ENCODE peak calls at places on chromosome 1, in nine cellular contexts. Q is Daoy; C is CD8-positive, alpha-beta T cell; U is ACHN; B is T1000; I is fibroblast of lung; P is WTC11; T is HFF-Myc; G is choroid plexus epithelial cell. W is an unnamed sample.

GRCh38 chr1:107251839-107252238 is 111.0 kb downstream of the NTNG1 start:
- DNase-seq in Q (no peak), C (no peak), U (no peak), B (no peak), I (no peak), P (no peak), T (no peak), G (no peak), W (no peak)

GRCh38 chr1:110718452-110718851 is 43.7 kb upstream of the KCNA3 start:
- DNase-seq in Q (no peak), C (no peak), U (no peak), B (no peak), I (no peak), P (no peak), T (no peak), G (no peak), W (no peak)

GRCh38 chr1:153515504-153516394 is 20.0 kb downstream of the S100A6 start:
- DNase-seq in Q (no peak), C (no peak), U (no peak), B (no peak), I (no peak), P (no peak), T (no peak), G (no peak), W (no peak)

GRCh38 chr1:115179397-115179835 is 90.1 kb upstream of the TSPAN2 start:
- DNase-seq in Q (peak), C (no peak), U (peak), B (peak), I (peak), P (no peak), T (no peak), G (peak), W (no peak)

GRCh38 chr1:1204998-1205768 is 1.2 kb downstream of the TNFRSF18 start:
- DNase-seq in Q (no peak), C (no peak), U (no peak), B (no peak), I (no peak), P (no peak), T (no peak), G (no peak), W (no peak)

GRCh38 chr1:203361843-203362524 is 11.1 kb upstream of the FMOD start:
- DNase-seq in Q (peak), C (no peak), U (no peak), B (no peak), I (peak), P (no peak), T (no peak), G (peak), W (no peak)

GRCh38 chr1:220741349-220741748 is 6.8 kb upstream of the MTARC2 start:
- DNase-seq in Q (no peak), C (no peak), U (no peak), B (no peak), I (no peak), P (no peak), T (no peak), G (no peak), W (no peak)

GRCh38 chr1:156838972-156839371 is 19.9 kb downstream of the INSRR start:
- DNase-seq in Q (no peak), C (peak), U (peak), B (no peak), I (peak), P (peak), T (no peak), G (peak), W (peak)

GRCh38 chr1:199463521-199464127 is 563.9 kb upstream of the NR5A2 start:
- DNase-seq in Q (peak), C (no peak), U (peak), B (peak), I (peak), P (peak), T (peak), G (peak), W (peak)

GRCh38 chr1:193262661-193263060 is 76.2 kb upstream of the B3GALT2 start:
- DNase-seq in Q (no peak), C (no peak), U (no peak), B (no peak), I (no peak), P (no peak), T (no peak), G (no peak), W (no peak)

GRCh38 chr1:247210386-247211117 is 38.7 kb upstream of the ZNF124 start:
- DNase-seq in Q (peak), C (peak), U (peak), B (peak), I (peak), P (peak), T (peak), G (peak), W (peak)

GRCh38 chr1:240107058-240107684 is 15.5 kb downstream of the FMN2 start:
- DNase-seq in Q (peak), C (no peak), U (peak), B (peak), I (peak), P (no peak), T (peak), G (peak), W (no peak)

GRCh38 chr1:22143065-22143514 is at the start of gene WNT4:
- DNase-seq in Q (peak), C (peak), U (peak), B (no peak), I (no peak), P (peak), T (no peak), G (peak), W (peak)

GRCh38 chr1:201009967-201010645 is 13.4 kb downstream of the KIF21B start:
- DNase-seq in Q (no peak), C (no peak), U (no peak), B (no peak), I (no peak), P (peak), T (no peak), G (no peak), W (no peak)

GRCh38 chr1:112888630-112889029 is 67.4 kb downstream of the SLC16A1 start:
- DNase-seq in Q (no peak), C (no peak), U (no peak), B (no peak), I (no peak), P (no peak), T (no peak), G (no peak), W (no peak)

GRCh38 chr1:194084755-194085154 is 898.3 kb upstream of the B3GALT2 start:
- DNase-seq in Q (no peak), C (no peak), U (no peak), B (no peak), I (no peak), P (no peak), T (no peak), G (no peak), W (no peak)

GRCh38 chr1:241703001-241703400 is 50.9 kb downstream of the WDR64 start:
- DNase-seq in Q (peak), C (no peak), U (no peak), B (peak), I (no peak), P (no peak), T (no peak), G (no peak), W (no peak)

GRCh38 chr1:228342627-228343210 is 63.9 kb downstream of the TRIM11 start:
- DNase-seq in Q (no peak), C (no peak), U (no peak), B (no peak), I (no peak), P (no peak), T (no peak), G (no peak), W (no peak)

GRCh38 chr1:110961902-110962301 is 1.8 kb downstream of the LRIF1 start:
- DNase-seq in Q (no peak), C (no peak), U (no peak), B (no peak), I (no peak), P (no peak), T (no peak), G (no peak), W (no peak)

GRCh38 chr1:197799271-197799670 is 24.0 kb upstream of the DENND1B start:
- DNase-seq in Q (peak), C (no peak), U (peak), B (peak), I (peak), P (no peak), T (no peak), G (peak), W (no peak)

GRCh38 chr1:232574867-232575523 is 54.9 kb downstream of the SIPA1L2 start:
- DNase-seq in Q (peak), C (no peak), U (no peak), B (peak), I (peak), P (no peak), T (no peak), G (no peak), W (peak)

GRCh38 chr1:204128964-204129896 is 22.6 kb downstream of the ETNK2 start:
- DNase-seq in Q (peak), C (peak), U (peak), B (peak), I (peak), P (peak), T (peak), G (peak), W (peak)

GRCh38 chr1:192448026-192448578 is 127.5 kb upstream of the RGS1 start:
- DNase-seq in Q (no peak), C (no peak), U (no peak), B (no peak), I (no peak), P (no peak), T (no peak), G (peak), W (no peak)

GRCh38 chr1:156394835-156395461 is 25.9 kb downstream of the RHBG start:
- DNase-seq in Q (no peak), C (no peak), U (no peak), B (no peak), I (no peak), P (no peak), T (no peak), G (no peak), W (no peak)

GRCh38 chr1:108685524-108685923 is 6.6 kb upstream of the PRPF38B start:
- DNase-seq in Q (no peak), C (no peak), U (no peak), B (no peak), I (no peak), P (no peak), T (no peak), G (no peak), W (no peak)

GRCh38 chr1:77834771-77835334 is 53.6 kb upstream of the NEXN start:
- DNase-seq in Q (no peak), C (no peak), U (no peak), B (no peak), I (peak), P (no peak), T (peak), G (peak), W (no peak)

GRCh38 chr1:156126701-156127534 is 12.4 kb downstream of the LMNA start:
- DNase-seq in Q (peak), C (peak), U (peak), B (peak), I (peak), P (no peak), T (peak), G (peak), W (peak)

GRCh38 chr1:227508431-227508830 is 54.9 kb upstream of the ZNF678 start:
- DNase-seq in Q (no peak), C (no peak), U (no peak), B (no peak), I (no peak), P (no peak), T (no peak), G (no peak), W (no peak)

GRCh38 chr1:39657402-39657801 is 14.5 kb downstream of the NT5C1A start:
- DNase-seq in Q (peak), C (no peak), U (peak), B (no peak), I (no peak), P (no peak), T (no peak), G (peak), W (no peak)

GRCh38 chr1:9249534-9250335 is 15.2 kb downstream of the H6PD start:
- DNase-seq in Q (peak), C (no peak), U (peak), B (no peak), I (peak), P (peak), T (no peak), G (peak), W (peak)

GRCh38 chr1:22452401-22452963 is 831 bp downstream of the ZBTB40 start:
- DNase-seq in Q (peak), C (peak), U (no peak), B (no peak), I (peak), P (no peak), T (no peak), G (peak), W (peak)

GRCh38 chr1:66475940-66476339 is 58.0 kb upstream of the SGIP1 start:
- DNase-seq in Q (no peak), C (no peak), U (no peak), B (no peak), I (no peak), P (peak), T (no peak), G (no peak), W (no peak)

GRCh38 chr1:165927169-165927568 is 99.8 kb downstream of the UCK2 start:
- DNase-seq in Q (no peak), C (no peak), U (no peak), B (no peak), I (no peak), P (no peak), T (no peak), G (no peak), W (no peak)

W was measured in SK-MEL-5.